ENCODE peak calls at places on chromosomes 7 and 10, in eight cellular contexts. X, B, D, M, Q, R, G and Z are unnamed samples.

GRCh38 chr7:8908889-8909288 is 475.5 kb downstream of the NXPH1 start:
- DNase-seq in X (no peak), B (no peak), D (no peak), M (no peak), Q (no peak), R (no peak), G (no peak), Z (no peak)

GRCh38 chr10:20892011-20892585 is 5.0 kb downstream of the NEBL start:
- DNase-seq in X (no peak), B (no peak), D (no peak), M (no peak), Q (no peak), R (no peak), G (no peak), Z (no peak)

GRCh38 chr10:92848441-92849233 is at the start of gene EXOC6:
- DNase-seq in X (peak; percentile 86), B (peak; percentile 83), D (peak; percentile 72), M (peak; percentile 54), Q (peak; percentile 78), R (peak; percentile 85), G (peak; percentile 75), Z (peak; percentile 78)

GRCh38 chr7:155408657-155409586 is 49.0 kb upstream of the EN2 start:
- DNase-seq in X (no peak), B (no peak), D (no peak), M (no peak), Q (no peak), R (no peak), G (no peak), Z (peak; percentile 23)

GRCh38 chr10:77592510-77592909 is 45.1 kb downstream of the KCNMA1 start:
- DNase-seq in X (no peak), B (no peak), D (no peak), M (no peak), Q (no peak), R (no peak), G (no peak), Z (no peak)

GRCh38 chr7:115271332-115272235 is 349.7 kb downstream of the MDFIC start:
- DNase-seq in X (no peak), B (no peak), D (no peak), M (no peak), Q (no peak), R (no peak), G (no peak), Z (no peak)

GRCh38 chr10:80452688-80453391 is 1.3 kb upstream of the TSPAN14 start:
- DNase-seq in X (no peak), B (no peak), D (no peak), M (no peak), Q (no peak), R (peak; percentile 63), G (no peak), Z (no peak)

GRCh38 chr7:3688842-3689241 is 387.8 kb downstream of the SDK1 start:
- DNase-seq in X (no peak), B (no peak), D (no peak), M (no peak), Q (no peak), R (no peak), G (no peak), Z (no peak)

GRCh38 chr10:117137911-117138642 is at the start of gene VAX1:
- DNase-seq in X (no peak), B (no peak), D (no peak), M (no peak), Q (no peak), R (no peak), G (peak; percentile 52), Z (peak; percentile 51)

GRCh38 chr7:33895025-33895804 is 10.1 kb upstream of the BMPER start:
- DNase-seq in X (peak; percentile 82), B (peak; percentile 75), D (peak; percentile 37), M (peak; percentile 69), Q (peak; percentile 76), R (peak; percentile 70), G (peak; percentile 93), Z (peak; percentile 93)

GRCh38 chr10:110681023-110681681 is 37.0 kb downstream of the RBM20 start:
- DNase-seq in X (peak; percentile 33), B (peak; percentile 54), D (peak; percentile 31), M (no peak), Q (peak; percentile 34), R (peak; percentile 22), G (peak; percentile 66), Z (peak; percentile 65)

GRCh38 chr10:96257944-96258343 is 13.4 kb downstream of the BLNK start:
- DNase-seq in X (peak; percentile 19), B (no peak), D (no peak), M (no peak), Q (no peak), R (no peak), G (no peak), Z (no peak)

GRCh38 chr7:3909128-3909527 is 608.1 kb downstream of the SDK1 start:
- DNase-seq in X (no peak), B (no peak), D (no peak), M (no peak), Q (no peak), R (no peak), G (no peak), Z (no peak)

GRCh38 chr10:73584737-73585136 is 6.4 kb downstream of the USP54 start:
- DNase-seq in X (no peak), B (no peak), D (no peak), M (no peak), Q (peak; percentile 86), R (no peak), G (no peak), Z (no peak)